ENCODE peak calls at places on chromosomes 13 and 19, in four cellular contexts. One of them, this sample, is unnamed.

GRCh38 chr19:55650602-55651230 is 2.7 kb downstream of the CCDC106 start:
- DNase-seq in H1: no peak
- DNase-seq in HepG2: no peak
- DNase-seq in SK-N-SH: peak
- DNase-seq in this sample: no peak

GRCh38 chr13:90389537-90389936 is 958.0 kb upstream of the MIR17HG start:
- DNase-seq in HepG2: no peak
- DNase-seq in SK-N-SH: no peak
- DNase-seq in H1: no peak
- DNase-seq in this sample: no peak

GRCh38 chr13:94210826-94211225 is 268.7 kb downstream of the DCT start:
- DNase-seq in HepG2: no peak
- DNase-seq in H1: no peak
- DNase-seq in SK-N-SH: no peak
- DNase-seq in this sample: no peak

GRCh38 chr19:34501339-34502320 is 20.1 kb downstream of the WTIP start:
- DNase-seq in H1: peak
- DNase-seq in HepG2: peak
- DNase-seq in SK-N-SH: peak
- DNase-seq in this sample: peak

GRCh38 chr19:35882074-35882832 is 13.9 kb downstream of the APLP1 start:
- DNase-seq in H1: no peak
- DNase-seq in SK-N-SH: peak
- DNase-seq in HepG2: peak
- DNase-seq in this sample: peak

GRCh38 chr13:25732146-25732865 is 319.5 kb downstream of the SHISA2 start:
- DNase-seq in HepG2: no peak
- DNase-seq in SK-N-SH: no peak
- DNase-seq in H1: no peak
- DNase-seq in this sample: no peak

GRCh38 chr19:33514885-33515485 is 6.6 kb downstream of the PEPD start:
- DNase-seq in H1: no peak
- DNase-seq in HepG2: no peak
- DNase-seq in SK-N-SH: no peak
- DNase-seq in this sample: no peak

GRCh38 chr19:16041571-16042386 is 34.5 kb upstream of the TPM4 start:
- DNase-seq in SK-N-SH: peak
- DNase-seq in HepG2: peak
- DNase-seq in H1: peak
- DNase-seq in this sample: peak

GRCh38 chr13:99442273-99442895 is 58.9 kb upstream of the TM9SF2 start:
- DNase-seq in HepG2: peak
- DNase-seq in SK-N-SH: peak
- DNase-seq in H1: no peak
- DNase-seq in this sample: peak

GRCh38 chr13:23359882-23360281 is 73.6 kb downstream of the SACS start:
- DNase-seq in SK-N-SH: no peak
- DNase-seq in H1: no peak
- DNase-seq in HepG2: no peak
- DNase-seq in this sample: no peak

GRCh38 chr19:38977445-38978314 is 2.1 kb upstream of the FBXO17 start:
- DNase-seq in SK-N-SH: no peak
- DNase-seq in H1: no peak
- DNase-seq in HepG2: no peak
- DNase-seq in this sample: no peak

GRCh38 chr19:37505958-37506386 is 767 bp upstream of the ZNF793 start:
- DNase-seq in HepG2: no peak
- DNase-seq in SK-N-SH: no peak
- DNase-seq in H1: no peak
- DNase-seq in this sample: no peak

GRCh38 chr13:97327521-97328221 is 105.5 kb downstream of the MBNL2 start:
- DNase-seq in H1: no peak
- DNase-seq in HepG2: no peak
- DNase-seq in SK-N-SH: no peak
- DNase-seq in this sample: no peak

GRCh38 chr13:109968876-109969577 is 182.6 kb upstream of the IRS2 start:
- DNase-seq in SK-N-SH: no peak
- DNase-seq in H1: no peak
- DNase-seq in HepG2: no peak
- DNase-seq in this sample: no peak

GRCh38 chr19:11382898-11383705 is 1.0 kb downstream of the EPOR start:
- DNase-seq in H1: peak
- DNase-seq in HepG2: peak
- DNase-seq in SK-N-SH: peak
- DNase-seq in this sample: peak

GRCh38 chr13:28346136-28346535 is 148.8 kb downstream of the FLT1 start:
- DNase-seq in SK-N-SH: no peak
- DNase-seq in HepG2: no peak
- DNase-seq in H1: no peak
- DNase-seq in this sample: no peak

GRCh38 chr13:28716511-28716910 is 2.3 kb downstream of the SLC46A3 start:
- DNase-seq in SK-N-SH: no peak
- DNase-seq in H1: no peak
- DNase-seq in HepG2: no peak
- DNase-seq in this sample: peak

GRCh38 chr13:77062097-77062496 is 35.1 kb upstream of the FBXL3 start:
- DNase-seq in HepG2: no peak
- DNase-seq in SK-N-SH: no peak
- DNase-seq in H1: no peak
- DNase-seq in this sample: no peak

GRCh38 chr19:33505168-33505567 is 16.4 kb downstream of the PEPD start:
- DNase-seq in H1: no peak
- DNase-seq in SK-N-SH: no peak
- DNase-seq in HepG2: no peak
- DNase-seq in this sample: no peak

GRCh38 chr13:43730642-43731041 is 56.1 kb downstream of the ENOX1 start:
- DNase-seq in HepG2: no peak
- DNase-seq in SK-N-SH: no peak
- DNase-seq in H1: no peak
- DNase-seq in this sample: no peak

GRCh38 chr19:31969110-31969509 is 376.3 kb upstream of the ZNF507 start:
- DNase-seq in HepG2: no peak
- DNase-seq in H1: no peak
- DNase-seq in SK-N-SH: no peak
- DNase-seq in this sample: no peak

GRCh38 chr19:13633109-13633508 is 126.8 kb upstream of the CACNA1A start:
- DNase-seq in HepG2: peak
- DNase-seq in H1: no peak
- DNase-seq in SK-N-SH: no peak
- DNase-seq in this sample: no peak

GRCh38 chr13:33204130-33204927 is 81.2 kb downstream of the STARD13 start:
- DNase-seq in SK-N-SH: peak
- DNase-seq in H1: no peak
- DNase-seq in HepG2: no peak
- DNase-seq in this sample: no peak

GRCh38 chr13:75721307-75721706 is 85.2 kb downstream of the LMO7 start:
- DNase-seq in SK-N-SH: no peak
- DNase-seq in HepG2: no peak
- DNase-seq in H1: no peak
- DNase-seq in this sample: no peak

GRCh38 chr13:75713852-75714251 is 77.7 kb downstream of the LMO7 start:
- DNase-seq in SK-N-SH: no peak
- DNase-seq in H1: no peak
- DNase-seq in HepG2: no peak
- DNase-seq in this sample: no peak

GRCh38 chr13:75717525-75717924 is 81.4 kb downstream of the LMO7 start:
- DNase-seq in SK-N-SH: no peak
- DNase-seq in HepG2: no peak
- DNase-seq in H1: no peak
- DNase-seq in this sample: no peak

GRCh38 chr13:75715598-75716523 is 79.7 kb downstream of the LMO7 start:
- DNase-seq in H1: no peak
- DNase-seq in HepG2: no peak
- DNase-seq in SK-N-SH: no peak
- DNase-seq in this sample: no peak
- TF ChIP-seq RAD21 in H1: no peak
- TF ChIP-seq RAD21 in HepG2: no peak
- TF ChIP-seq RAD21 in SK-N-SH: no peak
- TF ChIP-seq RAD21 in this sample: no peak

GRCh38 chr13:78958019-78958418 is 299.1 kb upstream of the OBI1 start:
- DNase-seq in H1: no peak
- DNase-seq in HepG2: no peak
- DNase-seq in SK-N-SH: no peak
- DNase-seq in this sample: no peak
- TF ChIP-seq YY1 in H1: no peak
- TF ChIP-seq YY1 in HepG2: no peak
- TF ChIP-seq YY1 in SK-N-SH: no peak
- TF ChIP-seq YY1 in this sample: no peak

DNA sequence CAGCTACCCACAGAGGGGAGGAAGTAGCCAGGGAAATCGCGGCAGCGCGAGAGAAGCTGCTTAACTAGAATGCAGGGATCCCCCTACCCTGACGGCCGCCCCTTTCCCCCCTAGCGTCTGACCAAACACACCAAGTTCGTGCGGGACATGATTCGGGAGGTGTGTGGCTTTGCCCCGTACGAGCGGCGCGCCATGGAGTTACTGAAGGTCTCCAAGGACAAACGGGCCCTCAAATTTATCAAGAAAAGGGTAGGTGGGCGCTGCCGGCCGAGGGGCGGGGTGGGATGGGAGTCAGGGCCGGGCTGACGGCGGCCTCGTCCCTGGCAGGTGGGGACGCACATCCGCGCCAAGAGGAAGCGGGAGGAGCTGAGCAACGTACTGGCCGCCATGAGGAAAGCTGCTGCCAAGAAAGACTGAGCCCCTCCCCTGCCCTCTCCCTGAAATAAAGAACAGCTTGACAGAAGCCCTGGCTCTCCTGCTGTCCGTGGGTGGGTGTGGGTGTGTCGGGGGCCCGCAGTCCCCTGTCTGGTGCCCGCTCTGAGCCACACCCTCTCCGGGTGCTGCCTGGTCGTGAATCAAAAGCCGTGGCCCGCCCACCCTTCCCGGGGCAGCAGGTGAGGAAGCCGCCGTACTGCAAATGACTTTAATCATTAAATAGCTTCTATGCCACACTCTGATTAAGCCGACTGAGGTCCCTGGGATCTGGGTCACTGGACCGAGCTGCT is 1.3 kb downstream of the RPL36 start:
- DNase-seq in SK-N-SH: peak
- DNase-seq in HepG2: no peak
- DNase-seq in H1: no peak
- DNase-seq in this sample: no peak
- TF ChIP-seq RAD21 in SK-N-SH: no peak
- TF ChIP-seq RAD21 in HepG2: no peak
- TF ChIP-seq RAD21 in H1: no peak
- TF ChIP-seq RAD21 in this sample: no peak

DNA sequence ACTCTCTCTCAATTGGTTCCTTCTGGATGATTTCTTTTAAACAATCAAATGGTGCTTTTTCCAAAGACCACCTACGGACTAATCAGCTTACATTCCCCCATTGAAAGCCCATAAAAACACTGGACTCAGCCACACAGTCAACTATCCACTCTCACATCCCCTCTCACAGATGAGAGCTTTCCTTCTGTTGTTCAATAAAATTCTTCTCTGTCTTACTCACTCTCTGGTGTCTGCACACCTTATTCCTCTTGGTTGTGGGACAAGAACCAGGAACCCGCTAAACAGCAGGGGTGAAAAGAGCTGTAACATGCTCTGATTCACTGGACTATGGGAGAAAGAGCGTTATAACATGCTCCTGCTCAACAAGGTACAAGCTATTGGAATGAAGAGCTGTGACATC is 2896.2 kb downstream of the PCDH9 start:
- DNase-seq in HepG2: no peak
- DNase-seq in SK-N-SH: no peak
- DNase-seq in H1: no peak
- DNase-seq in this sample: no peak
- TF ChIP-seq YY1 in HepG2: no peak
- TF ChIP-seq YY1 in SK-N-SH: no peak
- TF ChIP-seq YY1 in H1: no peak
- TF ChIP-seq YY1 in this sample: no peak

DNA sequence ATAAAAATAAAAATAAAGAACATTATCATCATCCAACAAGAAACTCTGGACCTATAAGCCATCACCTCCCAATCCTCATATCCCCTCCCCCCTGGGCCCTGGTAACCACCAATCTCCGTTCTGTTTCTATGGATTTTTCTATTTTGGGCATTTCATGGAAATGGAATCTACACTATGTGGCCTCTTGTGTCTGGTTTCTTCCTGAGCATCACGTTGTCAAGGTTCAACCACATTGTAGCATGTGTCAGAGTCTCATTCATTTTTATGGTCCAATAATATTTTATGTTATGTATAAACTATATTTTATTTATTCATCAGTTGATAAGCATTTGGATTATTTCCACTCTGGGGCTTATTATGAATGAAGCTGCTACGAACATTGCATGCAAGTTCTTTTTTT is 26.9 kb downstream of the SULT2B1 start:
- DNase-seq in H1: no peak
- DNase-seq in SK-N-SH: no peak
- DNase-seq in HepG2: no peak
- DNase-seq in this sample: no peak
- TF ChIP-seq RAD21 in H1: no peak
- TF ChIP-seq RAD21 in SK-N-SH: no peak
- TF ChIP-seq RAD21 in HepG2: no peak
- TF ChIP-seq RAD21 in this sample: no peak

GRCh38 chr19:18985257-18985656 is 44.2 kb upstream of the HOMER3 start:
- DNase-seq in H1: no peak
- DNase-seq in SK-N-SH: no peak
- DNase-seq in HepG2: no peak
- DNase-seq in this sample: no peak
- TF ChIP-seq YY1 in H1: no peak
- TF ChIP-seq YY1 in SK-N-SH: no peak
- TF ChIP-seq YY1 in HepG2: no peak
- TF ChIP-seq YY1 in this sample: no peak

This sample was measured in HCT116.